ENCODE peak calls at places on chromosomes 4 and X, in nine cellular contexts. One of them, this sample, is unnamed.

GRCh38 chrX:153485396-153486080 is 9.2 kb upstream of the BGN start:
- DNase-seq in amygdala: no peak
- DNase-seq in HTR-8/SVneo: no peak
- DNase-seq in activated CD4-positive, alpha-beta T cell treated with anti-CD3 and anti-CD28 coated beads, Interleukin-2, amount 50 U/mL, for 1 hour: no peak
- DNase-seq in T-helper 2 cell: no peak
- DNase-seq in heart right ventricle: no peak
- DNase-seq in dermis blood vessel endothelial cell: no peak
- DNase-seq in lung: no peak
- DNase-seq in activated T-helper 1 cell treated with Interleukin-2 at 50 U/mL for 16 hours: no peak
- DNase-seq in this sample: no peak

GRCh38 chr4:3442460-3442958 is 741 bp downstream of the HGFAC start:
- DNase-seq in amygdala: no peak
- DNase-seq in HTR-8/SVneo: no peak
- DNase-seq in activated CD4-positive, alpha-beta T cell treated with anti-CD3 and anti-CD28 coated beads, Interleukin-2, amount 50 U/mL, for 1 hour: no peak
- DNase-seq in T-helper 2 cell: no peak
- DNase-seq in heart right ventricle: no peak
- DNase-seq in dermis blood vessel endothelial cell: no peak
- DNase-seq in lung: no peak
- DNase-seq in activated T-helper 1 cell treated with Interleukin-2 at 50 U/mL for 16 hours: no peak
- DNase-seq in this sample: no peak

GRCh38 chrX:43970528-43970927 is 2.7 kb downstream of the NDP start:
- DNase-seq in amygdala: no peak
- DNase-seq in HTR-8/SVneo: peak
- DNase-seq in activated CD4-positive, alpha-beta T cell treated with anti-CD3 and anti-CD28 coated beads, Interleukin-2, amount 50 U/mL, for 1 hour: no peak
- DNase-seq in T-helper 2 cell: no peak
- DNase-seq in heart right ventricle: no peak
- DNase-seq in dermis blood vessel endothelial cell: no peak
- DNase-seq in lung: no peak
- DNase-seq in activated T-helper 1 cell treated with Interleukin-2 at 50 U/mL for 16 hours: no peak
- DNase-seq in this sample: no peak

GRCh38 chrX:134484039-134484438 is 24.1 kb downstream of the HPRT1 start:
- DNase-seq in amygdala: no peak
- DNase-seq in HTR-8/SVneo: no peak
- DNase-seq in activated CD4-positive, alpha-beta T cell treated with anti-CD3 and anti-CD28 coated beads, Interleukin-2, amount 50 U/mL, for 1 hour: no peak
- DNase-seq in T-helper 2 cell: peak
- DNase-seq in heart right ventricle: no peak
- DNase-seq in dermis blood vessel endothelial cell: peak
- DNase-seq in lung: no peak
- DNase-seq in activated T-helper 1 cell treated with Interleukin-2 at 50 U/mL for 16 hours: no peak
- DNase-seq in this sample: no peak

GRCh38 chr4:7398104-7398423 is 36.7 kb downstream of the PSAPL1 start:
- DNase-seq in amygdala: no peak
- DNase-seq in HTR-8/SVneo: no peak
- DNase-seq in activated CD4-positive, alpha-beta T cell treated with anti-CD3 and anti-CD28 coated beads, Interleukin-2, amount 50 U/mL, for 1 hour: no peak
- DNase-seq in T-helper 2 cell: no peak
- DNase-seq in heart right ventricle: peak
- DNase-seq in dermis blood vessel endothelial cell: no peak
- DNase-seq in lung: peak
- DNase-seq in activated T-helper 1 cell treated with Interleukin-2 at 50 U/mL for 16 hours: no peak
- DNase-seq in this sample: no peak

GRCh38 chr4:93317571-93317970 is 511.0 kb upstream of the ATOH1 start:
- DNase-seq in amygdala: no peak
- DNase-seq in HTR-8/SVneo: no peak
- DNase-seq in activated CD4-positive, alpha-beta T cell treated with anti-CD3 and anti-CD28 coated beads, Interleukin-2, amount 50 U/mL, for 1 hour: no peak
- DNase-seq in T-helper 2 cell: no peak
- DNase-seq in heart right ventricle: no peak
- DNase-seq in dermis blood vessel endothelial cell: no peak
- DNase-seq in lung: no peak
- DNase-seq in activated T-helper 1 cell treated with Interleukin-2 at 50 U/mL for 16 hours: no peak
- DNase-seq in this sample: no peak

GRCh38 chr4:189053621-189054020 is 887.1 kb upstream of the FRG1 start:
- DNase-seq in amygdala: no peak
- DNase-seq in HTR-8/SVneo: no peak
- DNase-seq in activated CD4-positive, alpha-beta T cell treated with anti-CD3 and anti-CD28 coated beads, Interleukin-2, amount 50 U/mL, for 1 hour: no peak
- DNase-seq in T-helper 2 cell: no peak
- DNase-seq in heart right ventricle: no peak
- DNase-seq in dermis blood vessel endothelial cell: no peak
- DNase-seq in lung: no peak
- DNase-seq in activated T-helper 1 cell treated with Interleukin-2 at 50 U/mL for 16 hours: no peak
- DNase-seq in this sample: no peak

GRCh38 chr4:168039593-168039992 is 52.7 kb upstream of the ANXA10 start:
- DNase-seq in amygdala: no peak
- DNase-seq in HTR-8/SVneo: no peak
- DNase-seq in activated CD4-positive, alpha-beta T cell treated with anti-CD3 and anti-CD28 coated beads, Interleukin-2, amount 50 U/mL, for 1 hour: no peak
- DNase-seq in T-helper 2 cell: no peak
- DNase-seq in heart right ventricle: no peak
- DNase-seq in dermis blood vessel endothelial cell: no peak
- DNase-seq in lung: no peak
- DNase-seq in activated T-helper 1 cell treated with Interleukin-2 at 50 U/mL for 16 hours: no peak
- DNase-seq in this sample: no peak

GRCh38 chrX:151488677-151489076 is 74.8 kb upstream of the PASD1 start:
- DNase-seq in amygdala: no peak
- DNase-seq in HTR-8/SVneo: peak
- DNase-seq in activated CD4-positive, alpha-beta T cell treated with anti-CD3 and anti-CD28 coated beads, Interleukin-2, amount 50 U/mL, for 1 hour: peak
- DNase-seq in T-helper 2 cell: peak
- DNase-seq in heart right ventricle: no peak
- DNase-seq in dermis blood vessel endothelial cell: no peak
- DNase-seq in lung: no peak
- DNase-seq in activated T-helper 1 cell treated with Interleukin-2 at 50 U/mL for 16 hours: no peak
- DNase-seq in this sample: no peak

GRCh38 chr4:6476893-6477292 is 4.5 kb upstream of the PPP2R2C start:
- DNase-seq in amygdala: no peak
- DNase-seq in HTR-8/SVneo: no peak
- DNase-seq in activated CD4-positive, alpha-beta T cell treated with anti-CD3 and anti-CD28 coated beads, Interleukin-2, amount 50 U/mL, for 1 hour: no peak
- DNase-seq in T-helper 2 cell: no peak
- DNase-seq in heart right ventricle: no peak
- DNase-seq in dermis blood vessel endothelial cell: no peak
- DNase-seq in lung: no peak
- DNase-seq in activated T-helper 1 cell treated with Interleukin-2 at 50 U/mL for 16 hours: no peak
- DNase-seq in this sample: no peak

GRCh38 chr4:123102897-123103489 is 180.6 kb upstream of the NUDT6 start:
- DNase-seq in amygdala: no peak
- DNase-seq in HTR-8/SVneo: peak
- DNase-seq in activated CD4-positive, alpha-beta T cell treated with anti-CD3 and anti-CD28 coated beads, Interleukin-2, amount 50 U/mL, for 1 hour: no peak
- DNase-seq in T-helper 2 cell: peak
- DNase-seq in heart right ventricle: no peak
- DNase-seq in dermis blood vessel endothelial cell: peak
- DNase-seq in lung: no peak
- DNase-seq in activated T-helper 1 cell treated with Interleukin-2 at 50 U/mL for 16 hours: no peak
- DNase-seq in this sample: no peak

GRCh38 chrX:46953597-46953996 is 41.4 kb downstream of the JADE3 start:
- DNase-seq in amygdala: no peak
- DNase-seq in HTR-8/SVneo: no peak
- DNase-seq in activated CD4-positive, alpha-beta T cell treated with anti-CD3 and anti-CD28 coated beads, Interleukin-2, amount 50 U/mL, for 1 hour: no peak
- DNase-seq in T-helper 2 cell: no peak
- DNase-seq in heart right ventricle: no peak
- DNase-seq in dermis blood vessel endothelial cell: peak
- DNase-seq in lung: no peak
- DNase-seq in activated T-helper 1 cell treated with Interleukin-2 at 50 U/mL for 16 hours: no peak
- DNase-seq in this sample: no peak

GRCh38 chr4:90061881-90062280 is 65.3 kb upstream of the CCSER1 start:
- DNase-seq in amygdala: no peak
- DNase-seq in HTR-8/SVneo: no peak
- DNase-seq in activated CD4-positive, alpha-beta T cell treated with anti-CD3 and anti-CD28 coated beads, Interleukin-2, amount 50 U/mL, for 1 hour: no peak
- DNase-seq in T-helper 2 cell: no peak
- DNase-seq in heart right ventricle: no peak
- DNase-seq in dermis blood vessel endothelial cell: no peak
- DNase-seq in lung: no peak
- DNase-seq in activated T-helper 1 cell treated with Interleukin-2 at 50 U/mL for 16 hours: no peak
- DNase-seq in this sample: no peak

GRCh38 chr4:149595500-149595899 is 220.1 kb downstream of the IQCM start:
- DNase-seq in amygdala: no peak
- DNase-seq in HTR-8/SVneo: peak
- DNase-seq in activated CD4-positive, alpha-beta T cell treated with anti-CD3 and anti-CD28 coated beads, Interleukin-2, amount 50 U/mL, for 1 hour: no peak
- DNase-seq in T-helper 2 cell: no peak
- DNase-seq in heart right ventricle: no peak
- DNase-seq in dermis blood vessel endothelial cell: no peak
- DNase-seq in lung: no peak
- DNase-seq in activated T-helper 1 cell treated with Interleukin-2 at 50 U/mL for 16 hours: no peak
- DNase-seq in this sample: no peak

GRCh38 chr4:27090406-27090805 is 229.8 kb downstream of the STIM2 start:
- DNase-seq in amygdala: no peak
- DNase-seq in HTR-8/SVneo: no peak
- DNase-seq in activated CD4-positive, alpha-beta T cell treated with anti-CD3 and anti-CD28 coated beads, Interleukin-2, amount 50 U/mL, for 1 hour: no peak
- DNase-seq in T-helper 2 cell: no peak
- DNase-seq in heart right ventricle: no peak
- DNase-seq in dermis blood vessel endothelial cell: no peak
- DNase-seq in lung: no peak
- DNase-seq in activated T-helper 1 cell treated with Interleukin-2 at 50 U/mL for 16 hours: no peak
- DNase-seq in this sample: no peak

GRCh38 chr4:21733894-21734630 is 214.5 kb downstream of the KCNIP4 start:
- DNase-seq in amygdala: no peak
- DNase-seq in HTR-8/SVneo: no peak
- DNase-seq in activated CD4-positive, alpha-beta T cell treated with anti-CD3 and anti-CD28 coated beads, Interleukin-2, amount 50 U/mL, for 1 hour: no peak
- DNase-seq in T-helper 2 cell: no peak
- DNase-seq in heart right ventricle: no peak
- DNase-seq in dermis blood vessel endothelial cell: no peak
- DNase-seq in lung: no peak
- DNase-seq in activated T-helper 1 cell treated with Interleukin-2 at 50 U/mL for 16 hours: no peak
- DNase-seq in this sample: no peak

GRCh38 chr4:87679449-87680169 is 29.5 kb downstream of the DMP1 start:
- DNase-seq in amygdala: peak
- DNase-seq in HTR-8/SVneo: peak
- DNase-seq in activated CD4-positive, alpha-beta T cell treated with anti-CD3 and anti-CD28 coated beads, Interleukin-2, amount 50 U/mL, for 1 hour: peak
- DNase-seq in T-helper 2 cell: peak
- DNase-seq in heart right ventricle: peak
- DNase-seq in dermis blood vessel endothelial cell: peak
- DNase-seq in lung: no peak
- DNase-seq in activated T-helper 1 cell treated with Interleukin-2 at 50 U/mL for 16 hours: no peak
- DNase-seq in this sample: no peak

GRCh38 chr4:110624016-110624770 is 1.3 kb upstream of the PITX2 start:
- DNase-seq in amygdala: no peak
- DNase-seq in HTR-8/SVneo: no peak
- DNase-seq in activated CD4-positive, alpha-beta T cell treated with anti-CD3 and anti-CD28 coated beads, Interleukin-2, amount 50 U/mL, for 1 hour: no peak
- DNase-seq in T-helper 2 cell: no peak
- DNase-seq in heart right ventricle: no peak
- DNase-seq in dermis blood vessel endothelial cell: no peak
- DNase-seq in lung: no peak
- DNase-seq in activated T-helper 1 cell treated with Interleukin-2 at 50 U/mL for 16 hours: no peak
- DNase-seq in this sample: no peak

GRCh38 chr4:173464486-173464885 is 65.5 kb downstream of the HAND2 start:
- DNase-seq in amygdala: no peak
- DNase-seq in HTR-8/SVneo: no peak
- DNase-seq in activated CD4-positive, alpha-beta T cell treated with anti-CD3 and anti-CD28 coated beads, Interleukin-2, amount 50 U/mL, for 1 hour: no peak
- DNase-seq in T-helper 2 cell: no peak
- DNase-seq in heart right ventricle: no peak
- DNase-seq in dermis blood vessel endothelial cell: no peak
- DNase-seq in lung: no peak
- DNase-seq in activated T-helper 1 cell treated with Interleukin-2 at 50 U/mL for 16 hours: no peak
- DNase-seq in this sample: no peak

GRCh38 chrX:110317079-110317819 is 636 bp downstream of the AMMECR1 start:
- DNase-seq in amygdala: peak
- DNase-seq in HTR-8/SVneo: no peak
- DNase-seq in activated CD4-positive, alpha-beta T cell treated with anti-CD3 and anti-CD28 coated beads, Interleukin-2, amount 50 U/mL, for 1 hour: peak
- DNase-seq in T-helper 2 cell: peak
- DNase-seq in heart right ventricle: peak
- DNase-seq in dermis blood vessel endothelial cell: peak
- DNase-seq in lung: peak
- DNase-seq in activated T-helper 1 cell treated with Interleukin-2 at 50 U/mL for 16 hours: peak
- DNase-seq in this sample: no peak

GRCh38 chr4:103046416-103047290 is 27.1 kb upstream of the SLC9B1 start:
- DNase-seq in amygdala: no peak
- DNase-seq in HTR-8/SVneo: peak
- DNase-seq in activated CD4-positive, alpha-beta T cell treated with anti-CD3 and anti-CD28 coated beads, Interleukin-2, amount 50 U/mL, for 1 hour: peak
- DNase-seq in T-helper 2 cell: peak
- DNase-seq in heart right ventricle: no peak
- DNase-seq in dermis blood vessel endothelial cell: peak
- DNase-seq in lung: no peak
- DNase-seq in activated T-helper 1 cell treated with Interleukin-2 at 50 U/mL for 16 hours: no peak
- DNase-seq in this sample: peak

GRCh38 chr4:168569066-168569908 is 72.4 kb downstream of the PALLD start:
- DNase-seq in amygdala: no peak
- DNase-seq in HTR-8/SVneo: no peak
- DNase-seq in activated CD4-positive, alpha-beta T cell treated with anti-CD3 and anti-CD28 coated beads, Interleukin-2, amount 50 U/mL, for 1 hour: no peak
- DNase-seq in T-helper 2 cell: peak
- DNase-seq in heart right ventricle: no peak
- DNase-seq in dermis blood vessel endothelial cell: peak
- DNase-seq in lung: peak
- DNase-seq in activated T-helper 1 cell treated with Interleukin-2 at 50 U/mL for 16 hours: no peak
- DNase-seq in this sample: peak

GRCh38 chrX:68732906-68733493 is 85.5 kb downstream of the STARD8 start:
- DNase-seq in amygdala: peak
- DNase-seq in HTR-8/SVneo: peak
- DNase-seq in activated CD4-positive, alpha-beta T cell treated with anti-CD3 and anti-CD28 coated beads, Interleukin-2, amount 50 U/mL, for 1 hour: peak
- DNase-seq in T-helper 2 cell: peak
- DNase-seq in heart right ventricle: peak
- DNase-seq in dermis blood vessel endothelial cell: peak
- DNase-seq in lung: peak
- DNase-seq in activated T-helper 1 cell treated with Interleukin-2 at 50 U/mL for 16 hours: peak
- DNase-seq in this sample: no peak

GRCh38 chr4:151184523-151185458 is 85.4 kb downstream of the RPS3A start:
- DNase-seq in amygdala: no peak
- DNase-seq in HTR-8/SVneo: no peak
- DNase-seq in activated CD4-positive, alpha-beta T cell treated with anti-CD3 and anti-CD28 coated beads, Interleukin-2, amount 50 U/mL, for 1 hour: no peak
- DNase-seq in T-helper 2 cell: no peak
- DNase-seq in heart right ventricle: no peak
- DNase-seq in dermis blood vessel endothelial cell: peak
- DNase-seq in lung: no peak
- DNase-seq in activated T-helper 1 cell treated with Interleukin-2 at 50 U/mL for 16 hours: no peak
- DNase-seq in this sample: no peak

GRCh38 chrX:106802388-106803275 is at the start of gene TBC1D8B:
- DNase-seq in amygdala: peak
- DNase-seq in HTR-8/SVneo: peak
- DNase-seq in activated CD4-positive, alpha-beta T cell treated with anti-CD3 and anti-CD28 coated beads, Interleukin-2, amount 50 U/mL, for 1 hour: peak
- DNase-seq in T-helper 2 cell: peak
- DNase-seq in heart right ventricle: peak
- DNase-seq in dermis blood vessel endothelial cell: peak
- DNase-seq in lung: peak
- DNase-seq in activated T-helper 1 cell treated with Interleukin-2 at 50 U/mL for 16 hours: no peak
- DNase-seq in this sample: peak

GRCh38 chr4:56505269-56506109 is at the start of gene ARL9:
- DNase-seq in amygdala: peak
- DNase-seq in HTR-8/SVneo: no peak
- DNase-seq in activated CD4-positive, alpha-beta T cell treated with anti-CD3 and anti-CD28 coated beads, Interleukin-2, amount 50 U/mL, for 1 hour: peak
- DNase-seq in T-helper 2 cell: peak
- DNase-seq in heart right ventricle: peak
- DNase-seq in dermis blood vessel endothelial cell: peak
- DNase-seq in lung: peak
- DNase-seq in activated T-helper 1 cell treated with Interleukin-2 at 50 U/mL for 16 hours: peak
- DNase-seq in this sample: no peak

GRCh38 chr4:157048248-157048647 is 27.7 kb upstream of the GLRB start:
- DNase-seq in amygdala: no peak
- DNase-seq in HTR-8/SVneo: no peak
- DNase-seq in activated CD4-positive, alpha-beta T cell treated with anti-CD3 and anti-CD28 coated beads, Interleukin-2, amount 50 U/mL, for 1 hour: no peak
- DNase-seq in T-helper 2 cell: no peak
- DNase-seq in heart right ventricle: no peak
- DNase-seq in dermis blood vessel endothelial cell: no peak
- DNase-seq in lung: peak
- DNase-seq in activated T-helper 1 cell treated with Interleukin-2 at 50 U/mL for 16 hours: no peak
- DNase-seq in this sample: no peak

GRCh38 chr4:36979494-36979893 is 265.0 kb upstream of the NWD2 start:
- DNase-seq in amygdala: no peak
- DNase-seq in HTR-8/SVneo: no peak
- DNase-seq in activated CD4-positive, alpha-beta T cell treated with anti-CD3 and anti-CD28 coated beads, Interleukin-2, amount 50 U/mL, for 1 hour: no peak
- DNase-seq in T-helper 2 cell: no peak
- DNase-seq in heart right ventricle: no peak
- DNase-seq in dermis blood vessel endothelial cell: no peak
- DNase-seq in lung: no peak
- DNase-seq in activated T-helper 1 cell treated with Interleukin-2 at 50 U/mL for 16 hours: no peak
- DNase-seq in this sample: no peak

GRCh38 chr4:69330345-69330744 is 50.1 kb downstream of the UGT2B28 start:
- DNase-seq in amygdala: no peak
- DNase-seq in HTR-8/SVneo: no peak
- DNase-seq in activated CD4-positive, alpha-beta T cell treated with anti-CD3 and anti-CD28 coated beads, Interleukin-2, amount 50 U/mL, for 1 hour: no peak
- DNase-seq in T-helper 2 cell: no peak
- DNase-seq in heart right ventricle: no peak
- DNase-seq in dermis blood vessel endothelial cell: no peak
- DNase-seq in lung: no peak
- DNase-seq in activated T-helper 1 cell treated with Interleukin-2 at 50 U/mL for 16 hours: no peak
- DNase-seq in this sample: no peak

GRCh38 chr4:60400599-60400998 is 799.5 kb upstream of the ADGRL3 start:
- DNase-seq in amygdala: no peak
- DNase-seq in HTR-8/SVneo: no peak
- DNase-seq in activated CD4-positive, alpha-beta T cell treated with anti-CD3 and anti-CD28 coated beads, Interleukin-2, amount 50 U/mL, for 1 hour: no peak
- DNase-seq in T-helper 2 cell: no peak
- DNase-seq in heart right ventricle: no peak
- DNase-seq in dermis blood vessel endothelial cell: no peak
- DNase-seq in lung: no peak
- DNase-seq in activated T-helper 1 cell treated with Interleukin-2 at 50 U/mL for 16 hours: no peak
- DNase-seq in this sample: no peak

GRCh38 chrX:38004046-38004445 is 2.3 kb upstream of the SYTL5 start:
- DNase-seq in amygdala: no peak
- DNase-seq in HTR-8/SVneo: no peak
- DNase-seq in activated CD4-positive, alpha-beta T cell treated with anti-CD3 and anti-CD28 coated beads, Interleukin-2, amount 50 U/mL, for 1 hour: no peak
- DNase-seq in T-helper 2 cell: no peak
- DNase-seq in heart right ventricle: no peak
- DNase-seq in dermis blood vessel endothelial cell: no peak
- DNase-seq in lung: no peak
- DNase-seq in activated T-helper 1 cell treated with Interleukin-2 at 50 U/mL for 16 hours: no peak
- DNase-seq in this sample: no peak